ENCODE peak calls at places on chromosomes 16 and 17, in four cellular contexts. S is endodermal cell, K is vagina, B is right atrium auricular region. A is an unnamed sample. For H3K4me1, the result is how much of the 10 kb centered on the place peaks cover.

GRCh38 chr16:66524601-66525164 is 25.2 kb downstream of the TK2 start:
- DNase-seq in B (no peak), S (peak), K (no peak), A (peak)

GRCh38 chr17:77453613-77454559 is 313.1 kb downstream of the SEC14L1 start:
- DNase-seq in S (no peak), K (no peak), B (no peak), A (peak)

GRCh38 chr16:69132424-69133252 is at the start of the genes CHTF8 and UTP4:
- DNase-seq in S (peak), B (peak), K (no peak), A (peak)

GRCh38 chr17:58215685-58216084 is 3.4 kb downstream of the MKS1 start:
- DNase-seq in S (peak), K (no peak), B (no peak), A (no peak)

GRCh38 chr16:3490911-3491629 is 4.2 kb downstream of the C16orf90 start:
- DNase-seq in B (no peak), K (no peak), S (peak), A (no peak)

GRCh38 chr17:55414983-55415382 is 6.7 kb downstream of the MMD start:
- DNase-seq in S (no peak), K (no peak), B (no peak), A (no peak)

GRCh38 chr16:4011225-4011939 is 104.9 kb downstream of the ADCY9 start:
- DNase-seq in B (no peak), S (peak), K (no peak), A (no peak)

GRCh38 chr16:495127-495748 is 32.3 kb upstream of the CAPN15 start:
- DNase-seq in K (no peak), B (no peak), S (peak), A (peak)

DNA sequence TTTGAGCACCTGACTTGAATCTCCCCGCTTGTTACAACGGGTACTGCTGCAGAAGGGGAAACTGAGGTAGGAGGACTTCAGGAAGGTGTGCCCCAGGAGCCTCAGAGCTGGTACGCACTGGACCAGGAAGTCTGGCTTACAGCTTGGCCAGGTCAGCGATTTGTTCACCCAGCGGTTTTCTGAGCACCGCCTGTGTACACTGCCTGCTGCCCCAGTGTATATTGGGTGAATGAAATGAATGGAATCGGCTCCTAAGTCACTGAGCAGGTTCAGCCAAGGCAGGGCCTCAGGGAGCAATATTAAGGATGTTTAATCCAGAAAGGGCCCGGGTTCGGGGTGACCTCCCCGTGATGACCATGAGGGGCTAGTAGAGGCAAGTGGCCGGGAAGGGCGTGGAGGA is 164.0 kb upstream of the CIBAR2 start:
- DNase-seq in B (no peak), K (no peak), S (no peak), A (no peak)
- H3K27ac ChIP-seq in B (no peak), K (no peak), S (no peak), A (no peak)

DNA sequence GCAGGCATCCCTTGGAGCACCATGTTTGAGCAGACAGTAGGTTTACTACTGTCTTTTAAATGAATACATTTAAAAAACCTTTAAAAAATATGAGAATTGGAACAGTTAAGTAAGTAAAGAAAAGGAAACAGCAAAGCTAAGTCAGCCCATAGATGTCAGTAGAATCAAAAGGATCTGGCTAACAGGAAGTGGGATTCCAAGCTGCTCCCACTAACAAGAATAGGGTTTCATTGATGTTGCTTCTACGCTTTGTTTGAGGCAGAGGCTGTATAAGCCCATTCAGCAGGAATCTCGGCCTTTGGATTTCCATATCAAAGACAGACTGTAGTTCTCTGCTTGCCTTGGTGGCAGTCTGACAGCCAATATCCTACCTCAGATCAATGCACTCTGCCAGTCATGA is 122.9 kb upstream of the ELAC2 start:
- DNase-seq in S (peak), K (no peak), B (no peak), A (no peak)
- TF ChIP-seq CTCF in S (peak), K (no peak), B (no peak), A (no peak)

GRCh38 chr17:50053654-50053960 is 2.3 kb upstream of the ITGA3 start:
- DNase-seq in K (no peak), S (peak), B (no peak), A (no peak)
- H3K4me1 ChIP-seq in K (half or more), S (under half), B (under half), A (under half)

GRCh38 chr16:88915639-88916327 is 49.3 kb upstream of the PABPN1L start:
- DNase-seq in K (no peak), S (no peak), B (no peak), A (no peak)

GRCh38 chr16:88914750-88915368 is 48.4 kb upstream of the PABPN1L start:
- DNase-seq in S (no peak), K (no peak), B (no peak), A (no peak)

GRCh38 chr16:88913001-88913612 is 46.6 kb upstream of the PABPN1L start:
- DNase-seq in K (no peak), B (no peak), S (no peak), A (no peak)

GRCh38 chr16:88912556-88912955 is 46.1 kb upstream of the PABPN1L start:
- DNase-seq in K (no peak), B (no peak), S (no peak), A (no peak)

DNA sequence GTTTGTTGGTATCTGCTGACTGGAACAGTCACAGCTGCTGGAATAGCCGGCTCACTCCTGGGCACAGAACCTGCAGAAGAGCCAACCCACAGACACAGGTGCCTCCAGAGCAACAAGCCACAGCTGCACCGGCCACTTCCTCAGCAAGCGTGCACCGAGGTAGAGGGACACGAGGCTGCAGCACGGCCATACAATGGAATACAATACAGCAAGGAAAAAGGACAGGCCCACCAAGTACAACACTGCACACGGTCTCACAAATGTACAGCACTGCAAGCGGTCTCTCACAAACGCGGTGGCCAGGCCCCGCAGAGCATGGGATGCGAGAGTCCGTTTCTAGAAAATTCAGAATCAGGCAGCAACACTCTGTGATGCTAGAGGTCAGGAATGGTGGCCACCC is 47.4 kb upstream of the PABPN1L start:
- DNase-seq in S (no peak), K (no peak), B (no peak), A (no peak)
- H3K27ac ChIP-seq in S (no peak), K (no peak), B (no peak), A (no peak)

GRCh38 chr16:19523184-19523558 is 571 bp upstream of the CCP110 start:
- DNase-seq in B (no peak), S (no peak), K (no peak), A (no peak)

GRCh38 chr16:19522369-19523159 is 666 bp upstream of the GDE1 start:
- DNase-seq in B (no peak), S (no peak), K (no peak), A (no peak)

GRCh38 chr16:19523559-19524355 is at the start of gene CCP110:
- DNase-seq in S (peak), K (no peak), B (peak), A (peak)

GRCh38 chr16:19520861-19521331 is 1.0 kb downstream of the GDE1 start:
- DNase-seq in B (no peak), S (no peak), K (no peak), A (peak)

GRCh38 chr16:19521471-19522368 is at the start of gene GDE1:
- DNase-seq in S (peak), B (peak), K (no peak), A (peak)
- TF ChIP-seq CTCF in S (peak), B (no peak), K (no peak), A (no peak)

A was measured in transverse colon.